ENCODE peak calls at places on chromosomes 12 and 14, in four cellular contexts. I is breast epithelium; S is stimulated activated CD8-positive, alpha-beta memory T cell treated with anti-CD3 and anti-CD28 coated beads, Interleukin-15, amount 100 ng/mL, for 1 hour; Q is A172. G is an unnamed sample.

GRCh38 chr12:28708918-28709371 is 440.1 kb upstream of the FAR2 start:
- DNase-seq in I (no peak), S (no peak), Q (peak; percentile 8), G (no peak)

GRCh38 chr12:101356794-101357193 is 50.8 kb downstream of the ARL1 start:
- DNase-seq in S (no peak), I (no peak), Q (no peak), G (no peak)

GRCh38 chr12:52190860-52191729 is 719 bp downstream of the KRT80 start:
- DNase-seq in Q (peak; percentile 65), I (no peak), S (no peak), G (no peak)

GRCh38 chr12:31017535-31017934 is 56.1 kb upstream of the DDX11 start:
- DNase-seq in I (no peak), Q (no peak), S (no peak), G (no peak)

GRCh38 chr12:50985322-50985721 is 33.0 kb downstream of the HIGD1C start:
- DNase-seq in Q (peak; percentile 45), S (no peak), I (no peak), G (no peak)

GRCh38 chr12:30719060-30719459 is 23.4 kb upstream of the IPO8 start:
- DNase-seq in I (no peak), S (no peak), Q (peak; percentile 71), G (peak; percentile 10)

GRCh38 chr12:51242150-51242549 is 3.5 kb downstream of the DAZAP2 start:
- DNase-seq in S (no peak), Q (no peak), I (no peak), G (no peak)

GRCh38 chr14:74609721-74610120 is 2.3 kb downstream of the LTBP2 start:
- DNase-seq in S (no peak), Q (no peak), I (no peak), G (no peak)

GRCh38 chr14:92154283-92154942 is 32.6 kb downstream of the CPSF2 start:
- DNase-seq in I (no peak), Q (no peak), S (no peak), G (no peak)

GRCh38 chr12:29796823-29797263 is 13.1 kb upstream of the TMTC1 start:
- DNase-seq in I (peak; percentile 47), Q (peak; percentile 85), S (no peak), G (peak; percentile 44)

GRCh38 chr12:14937689-14938088 is 648 bp downstream of the ERP27 start:
- DNase-seq in S (no peak), Q (no peak), I (no peak), G (no peak)

GRCh38 chr14:21248739-21249411 is 20.4 kb downstream of the HNRNPC start:
- DNase-seq in I (no peak), S (no peak), Q (no peak), G (no peak)

GRCh38 chr12:109715310-109716091 is 1.9 kb downstream of the FAM222A start:
- DNase-seq in I (no peak), S (no peak), Q (no peak), G (peak; percentile 36)

GRCh38 chr12:47858511-47859266 is 39.0 kb upstream of the HDAC7 start:
- DNase-seq in Q (no peak), S (no peak), I (peak; percentile 67), G (no peak)

GRCh38 chr14:72613196-72613974 is 280.5 kb downstream of the DPF3 start:
- DNase-seq in I (no peak), S (no peak), Q (peak; percentile 66), G (peak; percentile 41)

GRCh38 chr12:52372216-52373154 is 5.2 kb upstream of the KRT85 start:
- DNase-seq in Q (peak; percentile 78), I (peak; percentile 91), S (peak; percentile 30), G (peak; percentile 92)

GRCh38 chr12:53452159-53453077 is 516 bp downstream of the PCBP2 start:
- DNase-seq in Q (peak; percentile 78), I (peak; percentile 82), S (peak; percentile 57), G (peak; percentile 96)

GRCh38 chr12:9906888-9907287 is 25.3 kb downstream of the CLEC2A start:
- DNase-seq in I (no peak), S (no peak), Q (no peak), G (no peak)

GRCh38 chr14:66476964-66477363 is 9.2 kb upstream of the CCDC196 start:
- DNase-seq in Q (peak; percentile 35), I (no peak), S (no peak), G (peak; percentile 16)

GRCh38 chr14:85574849-85575616 is 45.1 kb downstream of the FLRT2 start:
- DNase-seq in S (no peak), Q (no peak), I (no peak), G (no peak)

GRCh38 chr12:64780531-64781373 is 21.5 kb upstream of the GNS start:
- DNase-seq in I (peak; percentile 39), S (no peak), Q (no peak), G (peak; percentile 78)

GRCh38 chr14:101250948-101251811 is 310.1 kb upstream of the DIO3 start:
- DNase-seq in S (no peak), Q (no peak), I (no peak), G (no peak)